ENCODE peak calls at places on chromosomes 1 and 21, in six cellular contexts. One of them, this sample, is unnamed.
A peak's percentile ranks its signal among the peaks of the same experiment; 100 is the strongest.

GRCh38 chr1:75539230-75540116 is 71.4 kb downstream of the SLC44A5 start:
- DNase-seq in sigmoid colon: no peak
- DNase-seq in PC-3: peak; percentile 19
- DNase-seq in heart right ventricle: peak; percentile 3
- DNase-seq in CD8-positive, alpha-beta T cell: no peak
- DNase-seq in SK-N-SH: no peak
- DNase-seq in this sample: no peak

GRCh38 chr21:44519346-44520325 is 20.4 kb downstream of the KRTAP10-1 start:
- DNase-seq in sigmoid colon: no peak
- DNase-seq in PC-3: no peak
- DNase-seq in heart right ventricle: no peak
- DNase-seq in CD8-positive, alpha-beta T cell: no peak
- DNase-seq in SK-N-SH: no peak
- DNase-seq in this sample: no peak

GRCh38 chr1:47235280-47235679 is 3.3 kb upstream of the TAL1 start:
- DNase-seq in sigmoid colon: no peak
- DNase-seq in PC-3: no peak
- DNase-seq in heart right ventricle: peak; percentile 66
- DNase-seq in CD8-positive, alpha-beta T cell: no peak
- DNase-seq in SK-N-SH: no peak
- DNase-seq in this sample: peak; percentile 44

GRCh38 chr1:97632075-97632474 is 288.8 kb downstream of the DPYD start:
- DNase-seq in sigmoid colon: no peak
- DNase-seq in PC-3: peak; percentile 46
- DNase-seq in heart right ventricle: no peak
- DNase-seq in CD8-positive, alpha-beta T cell: no peak
- DNase-seq in SK-N-SH: peak; percentile 31
- DNase-seq in this sample: peak; percentile 1

GRCh38 chr1:193799948-193800690 is 613.7 kb upstream of the B3GALT2 start:
- DNase-seq in sigmoid colon: no peak
- DNase-seq in PC-3: no peak
- DNase-seq in heart right ventricle: no peak
- DNase-seq in CD8-positive, alpha-beta T cell: no peak
- DNase-seq in SK-N-SH: no peak
- DNase-seq in this sample: no peak

GRCh38 chr1:84253891-84254290 is 47.6 kb upstream of the SAMD13 start:
- DNase-seq in sigmoid colon: peak; percentile 65
- DNase-seq in PC-3: peak; percentile 98
- DNase-seq in heart right ventricle: peak; percentile 53
- DNase-seq in CD8-positive, alpha-beta T cell: no peak
- DNase-seq in SK-N-SH: no peak
- DNase-seq in this sample: peak; percentile 78

GRCh38 chr21:18228060-18228739 is 16.4 kb upstream of the CHODL start:
- DNase-seq in sigmoid colon: no peak
- DNase-seq in PC-3: no peak
- DNase-seq in heart right ventricle: no peak
- DNase-seq in CD8-positive, alpha-beta T cell: no peak
- DNase-seq in SK-N-SH: no peak
- DNase-seq in this sample: no peak

GRCh38 chr21:42381347-42381984 is 14.4 kb downstream of the TMPRSS3 start:
- DNase-seq in sigmoid colon: no peak
- DNase-seq in PC-3: peak; percentile 77
- DNase-seq in heart right ventricle: no peak
- DNase-seq in CD8-positive, alpha-beta T cell: peak; percentile 46
- DNase-seq in SK-N-SH: no peak
- DNase-seq in this sample: no peak

GRCh38 chr1:86068841-86069756 is 87.5 kb downstream of the COL24A1 start:
- DNase-seq in sigmoid colon: no peak
- DNase-seq in PC-3: no peak
- DNase-seq in heart right ventricle: no peak
- DNase-seq in CD8-positive, alpha-beta T cell: no peak
- DNase-seq in SK-N-SH: no peak
- DNase-seq in this sample: no peak

GRCh38 chr1:174719194-174719593 is 271.4 kb downstream of the GPR52 start:
- DNase-seq in sigmoid colon: no peak
- DNase-seq in PC-3: no peak
- DNase-seq in heart right ventricle: no peak
- DNase-seq in CD8-positive, alpha-beta T cell: no peak
- DNase-seq in SK-N-SH: no peak
- DNase-seq in this sample: no peak

GRCh38 chr1:78718566-78718965 is 68.9 kb downstream of the IFI44 start:
- DNase-seq in sigmoid colon: no peak
- DNase-seq in PC-3: no peak
- DNase-seq in heart right ventricle: no peak
- DNase-seq in CD8-positive, alpha-beta T cell: no peak
- DNase-seq in SK-N-SH: no peak
- DNase-seq in this sample: no peak

GRCh38 chr1:1603671-1604373 is 3.9 kb upstream of the FNDC10 start:
- DNase-seq in sigmoid colon: no peak
- DNase-seq in PC-3: no peak
- DNase-seq in heart right ventricle: no peak
- DNase-seq in CD8-positive, alpha-beta T cell: no peak
- DNase-seq in SK-N-SH: no peak
- DNase-seq in this sample: no peak

GRCh38 chr1:186559601-186560116 is 98.7 kb upstream of the PDC start:
- DNase-seq in sigmoid colon: no peak
- DNase-seq in PC-3: peak; percentile 37
- DNase-seq in heart right ventricle: no peak
- DNase-seq in CD8-positive, alpha-beta T cell: no peak
- DNase-seq in SK-N-SH: no peak
- DNase-seq in this sample: no peak

GRCh38 chr1:17161926-17162800 is 42.8 kb upstream of the PADI1 start:
- DNase-seq in sigmoid colon: no peak
- DNase-seq in PC-3: no peak
- DNase-seq in heart right ventricle: no peak
- DNase-seq in CD8-positive, alpha-beta T cell: no peak
- DNase-seq in SK-N-SH: no peak
- DNase-seq in this sample: no peak

GRCh38 chr21:35427320-35428040 is 378.4 kb upstream of the RUNX1 start:
- DNase-seq in sigmoid colon: peak; percentile 76
- DNase-seq in PC-3: no peak
- DNase-seq in heart right ventricle: peak; percentile 18
- DNase-seq in CD8-positive, alpha-beta T cell: no peak
- DNase-seq in SK-N-SH: no peak
- DNase-seq in this sample: no peak

GRCh38 chr21:37578471-37579126 is 212.0 kb downstream of the DYRK1A start:
- DNase-seq in sigmoid colon: no peak
- DNase-seq in PC-3: no peak
- DNase-seq in heart right ventricle: no peak
- DNase-seq in CD8-positive, alpha-beta T cell: no peak
- DNase-seq in SK-N-SH: no peak
- DNase-seq in this sample: no peak

GRCh38 chr1:17655922-17656321 is 99.2 kb upstream of the ACTL8 start:
- DNase-seq in sigmoid colon: no peak
- DNase-seq in PC-3: no peak
- DNase-seq in heart right ventricle: no peak
- DNase-seq in CD8-positive, alpha-beta T cell: no peak
- DNase-seq in SK-N-SH: no peak
- DNase-seq in this sample: no peak

GRCh38 chr1:154527192-154527591 is 25.0 kb upstream of the SHE start:
- DNase-seq in sigmoid colon: no peak
- DNase-seq in PC-3: no peak
- DNase-seq in heart right ventricle: no peak
- DNase-seq in CD8-positive, alpha-beta T cell: no peak
- DNase-seq in SK-N-SH: no peak
- DNase-seq in this sample: no peak

GRCh38 chr1:226994357-226995063 is 54.4 kb downstream of the COQ8A start:
- DNase-seq in sigmoid colon: no peak
- DNase-seq in PC-3: no peak
- DNase-seq in heart right ventricle: no peak
- DNase-seq in CD8-positive, alpha-beta T cell: no peak
- DNase-seq in SK-N-SH: no peak
- DNase-seq in this sample: no peak

GRCh38 chr1:228393268-228393699 is 13.4 kb downstream of the TRIM11 start:
- DNase-seq in sigmoid colon: peak; percentile 69
- DNase-seq in PC-3: peak; percentile 50
- DNase-seq in heart right ventricle: no peak
- DNase-seq in CD8-positive, alpha-beta T cell: no peak
- DNase-seq in SK-N-SH: no peak
- DNase-seq in this sample: peak; percentile 72

GRCh38 chr1:114063544-114063943 is 84.3 kb downstream of the OLFML3 start:
- DNase-seq in sigmoid colon: no peak
- DNase-seq in PC-3: no peak
- DNase-seq in heart right ventricle: no peak
- DNase-seq in CD8-positive, alpha-beta T cell: no peak
- DNase-seq in SK-N-SH: no peak
- DNase-seq in this sample: no peak
- TF ChIP-seq CTCF in sigmoid colon: no peak
- TF ChIP-seq CTCF in PC-3: no peak
- TF ChIP-seq CTCF in heart right ventricle: no peak
- TF ChIP-seq CTCF in CD8-positive, alpha-beta T cell: no peak
- TF ChIP-seq CTCF in SK-N-SH: no peak
- TF ChIP-seq CTCF in this sample: no peak

DNA sequence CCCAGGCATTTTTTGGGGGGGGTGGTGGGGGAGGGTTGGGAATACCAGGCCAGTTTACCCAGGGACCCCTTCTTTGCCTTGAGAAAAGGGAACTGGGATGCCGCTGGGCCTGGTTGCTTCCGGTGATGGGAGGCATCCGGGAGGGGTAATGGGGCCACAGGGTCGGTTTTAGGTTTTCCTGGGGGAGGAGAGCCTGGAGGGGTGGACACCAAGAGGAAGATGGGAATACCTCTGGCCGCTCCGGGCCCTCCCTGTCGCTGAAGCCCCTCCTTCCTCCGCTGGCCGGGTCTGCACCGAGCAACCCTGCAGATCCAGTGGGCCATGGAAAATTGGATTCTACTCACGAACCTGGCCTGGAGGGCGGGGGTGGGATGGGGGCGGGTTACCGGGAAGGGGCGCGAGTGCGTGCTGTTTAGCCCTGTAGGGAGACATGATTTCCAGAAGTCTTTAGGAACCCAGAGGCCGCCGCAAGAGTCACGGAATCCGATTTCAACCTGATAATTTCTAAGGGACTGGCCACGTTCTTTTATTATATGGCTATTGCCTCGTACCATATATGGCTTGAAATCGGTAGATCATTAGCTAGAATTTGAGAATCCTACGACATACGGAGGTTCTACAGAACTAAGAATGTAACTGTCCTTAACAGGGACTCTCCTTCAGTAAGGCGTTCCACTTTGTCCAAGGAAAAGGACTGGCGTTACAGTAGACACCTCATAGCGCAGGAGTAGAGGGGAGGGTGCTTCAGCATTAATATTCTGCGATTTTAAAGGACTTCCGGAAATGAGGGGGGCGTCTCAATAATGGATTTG is 768 bp downstream of the AKIRIN1 start:
- DNase-seq in sigmoid colon: peak; percentile 79
- DNase-seq in PC-3: peak; percentile 45
- DNase-seq in heart right ventricle: peak; percentile 34
- DNase-seq in CD8-positive, alpha-beta T cell: no peak
- DNase-seq in SK-N-SH: peak; percentile 77
- DNase-seq in this sample: peak; percentile 67
- H3K4me1 ChIP-seq in sigmoid colon: peaks cover 41% of the 10 kb centered on the region
- H3K4me1 ChIP-seq in PC-3: peaks cover 32% of the 10 kb centered on the region
- H3K4me1 ChIP-seq in heart right ventricle: peaks cover 36% of the 10 kb centered on the region
- H3K4me1 ChIP-seq in CD8-positive, alpha-beta T cell: peaks cover 48% of the 10 kb centered on the region
- H3K4me1 ChIP-seq in SK-N-SH: peaks cover 7% of the 10 kb centered on the region
- H3K4me1 ChIP-seq in this sample: peaks cover 33% of the 10 kb centered on the region

DNA sequence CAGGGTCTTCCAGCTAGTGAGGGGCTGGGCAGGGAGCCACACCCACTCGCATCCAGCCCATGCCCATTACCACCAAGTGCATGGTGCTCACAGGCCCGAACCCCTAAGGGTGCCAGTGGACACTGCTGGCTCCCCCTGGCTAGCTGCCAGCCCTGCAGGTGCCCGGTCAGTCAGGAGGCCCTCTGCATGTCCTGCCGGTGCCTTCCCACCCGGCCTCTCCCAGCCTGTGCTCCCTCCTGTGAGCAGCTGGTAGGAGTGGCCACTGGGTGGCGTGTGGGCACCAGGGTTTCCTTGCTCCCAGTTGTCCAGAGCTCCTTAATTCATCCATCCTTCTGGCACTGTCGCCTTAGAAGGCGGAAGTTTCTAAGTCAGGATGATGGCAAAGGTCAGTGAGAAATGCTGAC is 33.4 kb downstream of the QSOX1 start:
- DNase-seq in sigmoid colon: no peak
- DNase-seq in PC-3: peak; percentile 49
- DNase-seq in heart right ventricle: no peak
- DNase-seq in CD8-positive, alpha-beta T cell: no peak
- DNase-seq in SK-N-SH: peak; percentile 87
- DNase-seq in this sample: peak; percentile 68
- TF ChIP-seq CTCF in sigmoid colon: no peak
- TF ChIP-seq CTCF in PC-3: peak; percentile 69
- TF ChIP-seq CTCF in heart right ventricle: peak; percentile 66
- TF ChIP-seq CTCF in CD8-positive, alpha-beta T cell: no peak
- TF ChIP-seq CTCF in SK-N-SH: peak; percentile 73
- TF ChIP-seq CTCF in this sample: peak; percentile 66

DNA sequence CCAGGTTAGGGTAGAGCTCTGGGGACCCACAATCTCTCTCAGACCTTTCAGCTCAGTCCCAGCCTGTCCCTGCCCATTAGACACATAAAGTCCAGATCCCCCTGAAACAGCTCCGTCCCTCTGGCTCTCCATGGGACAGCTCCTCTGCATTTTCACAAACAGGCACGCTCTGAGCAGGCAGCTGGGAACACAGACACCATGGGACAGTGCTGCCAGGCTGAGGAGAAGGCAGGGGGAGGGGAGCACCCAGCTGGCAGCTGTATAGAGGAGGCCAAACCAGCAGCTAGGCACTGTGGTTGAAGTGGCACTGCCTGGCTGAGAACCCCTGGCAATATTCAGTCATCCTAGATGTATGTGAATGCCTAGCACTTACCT is 2.0 kb downstream of the TMEM63A start:
- DNase-seq in sigmoid colon: no peak
- DNase-seq in PC-3: no peak
- DNase-seq in heart right ventricle: peak; percentile 27
- DNase-seq in CD8-positive, alpha-beta T cell: no peak
- DNase-seq in SK-N-SH: peak; percentile 55
- DNase-seq in this sample: peak; percentile 46
- H3K4me1 ChIP-seq in sigmoid colon: peaks cover 53% of the 10 kb centered on the region
- H3K4me1 ChIP-seq in PC-3: peaks cover 68% of the 10 kb centered on the region
- H3K4me1 ChIP-seq in heart right ventricle: peaks cover 61% of the 10 kb centered on the region
- H3K4me1 ChIP-seq in CD8-positive, alpha-beta T cell: peaks cover 61% of the 10 kb centered on the region
- H3K4me1 ChIP-seq in SK-N-SH: peaks cover 34% of the 10 kb centered on the region
- H3K4me1 ChIP-seq in this sample: peaks cover 28% of the 10 kb centered on the region

DNA sequence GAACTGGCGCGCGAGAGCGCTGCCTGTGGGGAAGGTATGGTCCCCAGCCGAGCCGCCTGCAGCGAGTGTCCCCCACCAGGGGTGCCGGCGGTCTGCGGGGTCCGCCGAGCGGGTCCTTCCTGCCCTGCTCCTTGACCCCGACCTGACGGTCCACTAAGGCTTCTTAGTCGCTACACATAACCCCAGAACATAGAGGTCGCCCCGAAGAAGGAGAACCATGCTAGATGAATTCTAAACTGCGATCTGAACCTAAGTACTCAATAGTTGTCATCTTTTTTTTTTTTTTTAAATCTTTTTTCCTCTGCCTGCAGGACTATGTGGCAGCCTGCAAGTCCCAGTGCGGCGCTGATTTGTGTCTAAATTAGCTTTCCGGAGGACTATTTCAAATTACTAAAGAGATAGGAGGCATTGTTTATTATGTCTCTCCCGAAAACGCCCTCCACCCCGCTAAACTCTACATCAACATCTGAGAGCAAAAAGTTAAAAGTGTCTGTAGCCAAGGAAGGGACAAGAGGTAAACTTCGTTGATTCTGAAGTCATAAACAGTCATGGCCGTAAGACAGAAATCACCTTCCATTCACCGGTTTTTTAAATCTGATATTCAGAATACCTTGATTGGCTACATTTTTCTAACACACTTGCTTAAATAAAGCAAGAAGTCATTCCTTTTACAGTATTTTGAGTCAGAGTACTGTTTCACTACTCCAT is 476 bp downstream of the AXDND1 start:
- DNase-seq in sigmoid colon: no peak
- DNase-seq in PC-3: no peak
- DNase-seq in heart right ventricle: no peak
- DNase-seq in CD8-positive, alpha-beta T cell: no peak
- DNase-seq in SK-N-SH: no peak
- DNase-seq in this sample: peak; percentile 36
- TF ChIP-seq CTCF in sigmoid colon: no peak
- TF ChIP-seq CTCF in PC-3: no peak
- TF ChIP-seq CTCF in heart right ventricle: no peak
- TF ChIP-seq CTCF in CD8-positive, alpha-beta T cell: no peak
- TF ChIP-seq CTCF in SK-N-SH: no peak
- TF ChIP-seq CTCF in this sample: peak; percentile 13